ENCODE peak calls at places on chromosomes 4 and X, in four cellular contexts. G is effector CD8-positive, alpha-beta T cell; Y is foreskin keratinocyte; E is Karpas-422. J is an unnamed sample.

GRCh38 chr4:135508006-135508714 is 1306.6 kb upstream of the PABPC4L start:
- DNase-seq in E (no peak), G (no peak), Y (peak), J (peak)

GRCh38 chr4:17164656-17165055 is 266.2 kb upstream of the LDB2 start:
- DNase-seq in G (no peak), Y (no peak), E (no peak), J (no peak)

GRCh38 chrX:8404443-8404842 is 60.2 kb upstream of the VCX3B start:
- DNase-seq in Y (peak), E (no peak), G (no peak), J (no peak)

GRCh38 chr4:44760142-44760898 is 34.0 kb upstream of the GNPDA2 start:
- DNase-seq in G (no peak), Y (peak), E (peak), J (peak)

GRCh38 chr4:7964459-7964858 is 24.8 kb upstream of the AFAP1 start:
- DNase-seq in Y (no peak), E (no peak), G (no peak), J (no peak)

GRCh38 chr4:28636971-28637370 is 1776.3 kb downstream of the STIM2 start:
- DNase-seq in Y (peak), G (no peak), E (no peak), J (no peak)

GRCh38 chr4:56531149-56531770 is 25.7 kb downstream of the ARL9 start:
- DNase-seq in G (no peak), Y (peak), E (no peak), J (no peak)

GRCh38 chrX:14032383-14032782 is 2.7 kb upstream of the GEMIN8 start:
- DNase-seq in G (peak), E (peak), Y (no peak), J (peak)

GRCh38 chr4:25144870-25145481 is 15.3 kb downstream of the SEPSECS start:
- DNase-seq in Y (peak), E (peak), G (no peak), J (peak)

GRCh38 chr4:36823199-36823967 is 421.2 kb upstream of the NWD2 start:
- DNase-seq in Y (no peak), G (no peak), E (no peak), J (peak)

GRCh38 chrX:149993989-149994388 is 55.7 kb upstream of the EOLA2 start:
- DNase-seq in G (no peak), E (no peak), Y (no peak), J (no peak)

GRCh38 chr4:68905598-68906237 is 45.9 kb downstream of the UGT2A3 start:
- DNase-seq in G (no peak), Y (peak), E (no peak), J (no peak)

GRCh38 chr4:2803624-2804448 is 11.0 kb downstream of the SH3BP2 start:
- DNase-seq in G (no peak), E (no peak), Y (no peak), J (no peak)

GRCh38 chr4:75432683-75433082 is 81.5 kb downstream of the RCHY1 start:
- DNase-seq in G (no peak), E (peak), Y (peak), J (peak)

GRCh38 chr4:25723409-25723808 is 67.8 kb downstream of the SLC34A2 start:
- DNase-seq in G (no peak), Y (no peak), E (no peak), J (no peak)

GRCh38 chrX:13661735-13662536 is 9.0 kb downstream of the TCEANC start:
- DNase-seq in Y (no peak), E (no peak), G (no peak), J (peak)

GRCh38 chr4:17758459-17758858 is 23.0 kb downstream of the FAM184B start:
- DNase-seq in G (no peak), Y (no peak), E (no peak), J (no peak)

GRCh38 chr4:47221721-47222120 is 190.4 kb downstream of the GABRB1 start:
- DNase-seq in Y (peak), G (no peak), E (no peak), J (no peak)

GRCh38 chrX:133859860-133860259 is 125.5 kb downstream of the GPC3 start:
- DNase-seq in E (no peak), G (no peak), Y (peak), J (no peak)

GRCh38 chrX:149982310-149982709 is 44.0 kb upstream of the EOLA2 start:
- DNase-seq in G (no peak), E (no peak), Y (no peak), J (no peak)

GRCh38 chr4:150582101-150582565 is at the start of gene MAB21L2:
- DNase-seq in E (no peak), Y (no peak), G (no peak), J (no peak)

GRCh38 chr4:20137176-20137575 is 114.5 kb upstream of the SLIT2 start:
- DNase-seq in G (no peak), Y (no peak), E (no peak), J (no peak)

GRCh38 chr4:174365018-174365587 is 81.4 kb downstream of the CEP44 start:
- DNase-seq in G (no peak), E (peak), Y (no peak), J (peak)

GRCh38 chr4:157701695-157701994 is 471.2 kb downstream of the GASK1B start:
- DNase-seq in Y (no peak), E (no peak), G (no peak), J (no peak)

GRCh38 chr4:87030124-87030523 is 95.3 kb downstream of the AFF1 start:
- DNase-seq in G (no peak), E (no peak), Y (no peak), J (no peak)

GRCh38 chr4:81165853-81166430 is 49.1 kb downstream of the PRKG2 start:
- DNase-seq in G (no peak), E (no peak), Y (no peak), J (no peak)

GRCh38 chr4:26522478-26522877 is 32.2 kb upstream of the CCKAR start:
- DNase-seq in Y (peak), G (no peak), E (no peak), J (no peak)

GRCh38 chr4:33722800-33723511 is 2521.4 kb downstream of the ARAP2 start:
- DNase-seq in G (no peak), E (no peak), Y (no peak), J (no peak)

J was measured in RPMI8226.